ENCODE peak calls at places on chromosome 6, in six cellular contexts. I is GM23248; O is CD8-positive, alpha-beta T cell; Y is stomach; C is upper lobe of left lung; V is SJSA1. R is an unnamed sample.
A peak's percentile ranks its signal among the peaks of the same experiment; 100 is the strongest.

GRCh38 chr6:8707956-8708772 is 272.8 kb upstream of the SLC35B3 start:
- DNase-seq in I (peak; percentile 29), O (no peak), Y (peak; percentile 49), C (peak; percentile 61), V (no peak), R (no peak)

GRCh38 chr6:71324179-71324791 is 35.7 kb downstream of the OGFRL1 start:
- DNase-seq in I (no peak), O (no peak), Y (no peak), C (no peak), V (no peak), R (no peak)

GRCh38 chr6:156060013-156060412 is 604.4 kb upstream of the NOX3 start:
- DNase-seq in I (no peak), O (peak; percentile 48), Y (no peak), C (no peak), V (no peak), R (no peak)

GRCh38 chr6:130412556-130413290 is 46.9 kb downstream of the TMEM200A start:
- DNase-seq in I (peak; percentile 69), O (no peak), Y (no peak), C (no peak), V (no peak), R (no peak)

GRCh38 chr6:73923899-73924485 is 228.0 kb downstream of the CD109 start:
- DNase-seq in I (peak; percentile 70), O (no peak), Y (no peak), C (no peak), V (no peak), R (no peak)

GRCh38 chr6:21478411-21478810 is 115.1 kb upstream of the SOX4 start:
- DNase-seq in I (no peak), O (no peak), Y (no peak), C (no peak), V (no peak), R (no peak)

GRCh38 chr6:53896237-53896636 is 101.4 kb downstream of the LRRC1 start:
- DNase-seq in I (peak; percentile 18), O (no peak), Y (no peak), C (no peak), V (no peak), R (no peak)

GRCh38 chr6:32551410-32551809 is 21.3 kb upstream of the HLA-DRB5 start:
- DNase-seq in I (no peak), O (no peak), Y (no peak), C (no peak), V (no peak), R (no peak)

GRCh38 chr6:137602871-137603270 is 108.7 kb upstream of the OLIG3 start:
- DNase-seq in I (no peak), O (no peak), Y (no peak), C (no peak), V (no peak), R (no peak)

GRCh38 chr6:98639236-98639635 is 195.1 kb upstream of the POU3F2 start:
- DNase-seq in I (no peak), O (no peak), Y (no peak), C (no peak), V (no peak), R (no peak)
- H3K4me1 ChIP-seq in I (no peaks in the 10 kb centered on the region), O (no peaks in the 10 kb centered on the region), Y (no peaks in the 10 kb centered on the region), C (no peaks in the 10 kb centered on the region), V (peaks cover 20% of the 10 kb centered on the region), R (no peaks in the 10 kb centered on the region)

DNA sequence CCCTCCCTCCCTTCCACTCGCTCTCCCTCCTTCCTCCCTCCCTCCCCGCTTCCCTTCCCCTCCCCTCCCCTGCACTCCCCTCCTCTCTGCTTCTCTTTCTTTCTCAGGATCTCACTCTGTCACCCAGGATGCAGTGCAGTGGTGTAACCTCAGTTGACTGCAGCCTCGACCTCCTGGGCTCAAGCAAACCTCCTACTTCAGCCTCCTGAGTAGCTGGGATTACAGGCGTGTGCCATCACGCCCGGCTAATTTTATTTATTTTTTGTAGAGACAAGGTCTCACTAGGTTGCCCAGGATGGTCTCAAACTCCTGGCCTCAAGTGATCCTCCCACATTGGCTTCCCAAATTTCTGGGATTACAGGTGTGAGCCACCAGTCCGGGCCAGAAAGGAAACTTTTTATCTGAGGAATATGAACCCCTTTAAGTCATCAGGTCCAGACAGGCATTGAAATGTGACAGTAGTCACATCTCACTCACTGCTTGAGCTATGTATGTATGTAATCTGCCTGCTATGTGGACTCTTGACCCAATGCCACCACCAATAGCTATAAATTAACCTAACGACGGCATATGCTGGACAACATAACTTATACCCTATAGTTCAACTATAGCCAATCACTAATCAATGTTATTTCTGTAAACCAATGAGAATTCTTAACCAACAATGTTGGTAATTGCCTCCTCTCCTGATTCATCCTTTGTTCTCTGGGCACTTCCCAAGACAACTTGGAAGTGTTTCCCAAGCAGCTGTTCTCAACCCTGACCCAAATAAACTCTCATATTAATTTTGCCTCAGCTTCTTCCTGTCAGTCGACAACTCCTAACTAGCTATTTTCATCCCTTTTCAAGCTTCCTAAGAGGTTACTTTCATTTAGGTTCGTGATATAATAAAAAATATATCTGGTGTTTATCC is 23.9 kb upstream of the SERPINB1 start:
- DNase-seq in I (peak; percentile 59), O (no peak), Y (no peak), C (no peak), V (no peak), R (no peak)
- H3K4me3 ChIP-seq in I (peak overlapping the region; percentile 46), O (no peak overlapping the region), Y (no peak overlapping the region), C (no peak overlapping the region), V (no peak overlapping the region), R (no peak overlapping the region)

GRCh38 chr6:42050011-42050896 is at the start of gene TAF8:
- DNase-seq in I (peak; percentile 97), O (peak; percentile 90), Y (peak; percentile 90), C (peak; percentile 94), V (peak; percentile 93), R (peak; percentile 90)

GRCh38 chr6:42047220-42047590 is 3.1 kb upstream of the TAF8 start:
- DNase-seq in I (no peak), O (no peak), Y (no peak), C (no peak), V (no peak), R (no peak)

GRCh38 chr6:42047790-42048405 is 2.4 kb upstream of the TAF8 start:
- DNase-seq in I (peak; percentile 13), O (no peak), Y (no peak), C (no peak), V (no peak), R (no peak)

GRCh38 chr6:42050897-42051653 is 751 bp downstream of the TAF8 start:
- DNase-seq in I (peak; percentile 42), O (no peak), Y (no peak), C (no peak), V (no peak), R (no peak)

DNA sequence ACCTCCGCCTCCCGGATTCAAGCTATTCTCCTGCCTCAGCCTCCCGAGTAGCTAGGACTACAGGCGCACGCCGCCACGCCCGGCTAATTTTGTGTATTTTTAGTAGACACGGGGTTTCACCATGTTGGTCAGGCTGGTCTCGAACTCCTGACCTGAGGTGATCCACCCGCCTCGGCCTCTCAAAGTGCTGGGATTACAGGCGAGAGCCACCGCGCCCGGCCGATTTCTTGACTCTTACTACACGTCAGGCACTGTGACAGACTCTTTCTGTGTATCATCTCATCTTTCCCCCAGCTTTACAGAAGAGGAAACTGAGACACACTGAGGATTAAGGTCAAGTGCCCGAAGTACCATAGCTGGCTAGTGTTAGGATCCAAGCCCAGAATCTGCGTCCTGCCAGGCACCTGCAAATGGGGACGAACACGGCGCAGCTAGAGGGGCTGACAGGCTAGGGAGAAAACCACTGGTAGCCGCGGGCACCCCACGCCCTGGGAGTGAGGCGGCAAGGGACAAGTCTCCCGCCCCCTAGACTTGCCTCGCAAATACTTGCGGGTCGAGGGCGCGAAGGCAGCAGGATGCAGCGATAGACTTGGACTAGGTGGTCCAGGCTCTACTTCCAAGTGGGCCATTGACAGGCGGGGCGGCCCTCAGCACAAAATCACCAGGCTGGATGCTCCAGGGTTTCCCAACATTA is 1.1 kb upstream of the TAF8 start:
- DNase-seq in I (no peak), O (peak; percentile 41), Y (no peak), C (peak; percentile 37), V (no peak), R (no peak)
- H3K4me1 ChIP-seq in I (no peaks in the 10 kb centered on the region), O (peaks cover 48% of the 10 kb centered on the region), Y (peaks cover 85% of the 10 kb centered on the region), C (peaks cover 54% of the 10 kb centered on the region), V (peaks cover 23% of the 10 kb centered on the region), R (peaks cover 92% of the 10 kb centered on the region)

GRCh38 chr6:2970753-2971419 is 481 bp downstream of the SERPINB6 start:
- DNase-seq in I (peak; percentile 78), O (peak; percentile 46), Y (peak; percentile 78), C (peak; percentile 88), V (peak; percentile 66), R (peak; percentile 16)

GRCh38 chr6:2970034-2970685 is 1.2 kb downstream of the SERPINB6 start:
- DNase-seq in I (peak; percentile 57), O (no peak), Y (no peak), C (no peak), V (peak; percentile 70), R (no peak)

GRCh38 chr6:2968600-2969135 is 2.7 kb downstream of the SERPINB6 start:
- DNase-seq in I (no peak), O (no peak), Y (no peak), C (no peak), V (no peak), R (no peak)

GRCh38 chr6:2967936-2968335 is 3.4 kb downstream of the SERPINB6 start:
- DNase-seq in I (no peak), O (no peak), Y (no peak), C (no peak), V (no peak), R (no peak)

GRCh38 chr6:2969549-2969948 is 1.8 kb downstream of the SERPINB6 start:
- DNase-seq in I (no peak), O (no peak), Y (no peak), C (no peak), V (no peak), R (no peak)
- H3K4me3 ChIP-seq in I (no peak overlapping the region), O (no peak overlapping the region), Y (peak overlapping the region; percentile 74), C (no peak overlapping the region), V (no peak overlapping the region), R (peak overlapping the region; percentile 94)

GRCh38 chr6:30614044-30614842 is 2.8 kb downstream of the PPP1R10 start:
- DNase-seq in I (no peak), O (no peak), Y (no peak), C (no peak), V (no peak), R (no peak)
- H3K4me1 ChIP-seq in I (peaks cover 32% of the 10 kb centered on the region), O (peaks cover 65% of the 10 kb centered on the region), Y (peaks cover 67% of the 10 kb centered on the region), C (peaks cover 44% of the 10 kb centered on the region), V (peaks cover 42% of the 10 kb centered on the region), R (peaks cover 6% of the 10 kb centered on the region)

GRCh38 chr6:89270951-89271721 is 44.0 kb downstream of the GABRR2 start:
- DNase-seq in I (no peak), O (no peak), Y (no peak), C (no peak), V (peak; percentile 20), R (no peak)
- H3K4me3 ChIP-seq in I (no peak overlapping the region), O (no peak overlapping the region), Y (no peak overlapping the region), C (no peak overlapping the region), V (no peak overlapping the region), R (no peak overlapping the region)

GRCh38 chr6:6821639-6822261 is 233.2 kb downstream of the LY86 start:
- DNase-seq in I (no peak), O (no peak), Y (no peak), C (no peak), V (no peak), R (no peak)
- H3K4me1 ChIP-seq in I (no peaks in the 10 kb centered on the region), O (no peaks in the 10 kb centered on the region), Y (peaks cover 5% of the 10 kb centered on the region), C (peaks cover 8% of the 10 kb centered on the region), V (peaks cover 4% of the 10 kb centered on the region), R (peaks cover 70% of the 10 kb centered on the region)

R was measured in esophagus squamous epithelium.